ENCODE peak calls at places on chromosomes 11 and 22, in nine cellular contexts. X, Z, S, O, A, K, C, Q and M are unnamed samples.

GRCh38 chr11:44955019-44955738 is 4.5 kb upstream of the TP53I11 start:
- DNase-seq in C (peak; percentile 75), Z (peak; percentile 44), Q (no peak), K (no peak), X (peak; percentile 13), A (no peak), O (peak; percentile 59), S (peak; percentile 46), M (no peak)

GRCh38 chr11:46701078-46701654 is 335 bp downstream of the ZNF408 start:
- DNase-seq in K (no peak), Z (no peak), O (no peak), C (no peak), X (no peak), S (no peak), Q (peak; percentile 21), A (no peak), M (no peak)

GRCh38 chr22:29799217-29799680 is 32.1 kb downstream of the UQCR10 start:
- DNase-seq in O (peak; percentile 91), K (no peak), Q (no peak), A (peak; percentile 90), X (peak; percentile 90), Z (peak; percentile 84), S (peak; percentile 92), C (peak; percentile 91), M (peak; percentile 83)

GRCh38 chr11:116935089-116935488 is 97.7 kb upstream of the APOA1 start:
- DNase-seq in X (no peak), Q (no peak), C (no peak), S (no peak), Z (no peak), K (no peak), O (no peak), A (no peak), M (no peak)

GRCh38 chr22:33380789-33381530 is 322.8 kb upstream of the SYN3 start:
- DNase-seq in X (no peak), Q (no peak), C (no peak), O (no peak), K (no peak), A (no peak), S (peak; percentile 29), Z (no peak), M (peak; percentile 14)

GRCh38 chr11:16863382-16863781 is 124.9 kb downstream of the C11orf58 start:
- DNase-seq in K (no peak), C (no peak), Z (peak; percentile 22), O (no peak), Q (no peak), A (no peak), X (no peak), S (no peak), M (no peak)

GRCh38 chr11:109845437-109845836 is 247.8 kb upstream of the ZC3H12C start:
- DNase-seq in Z (no peak), Q (no peak), K (no peak), S (no peak), X (no peak), A (no peak), C (peak; percentile 76), O (no peak), M (no peak)

GRCh38 chr11:88590366-88590765 is 252.8 kb upstream of the CTSC start:
- DNase-seq in O (no peak), C (no peak), A (no peak), K (no peak), Z (no peak), Q (no peak), S (peak; percentile 29), X (no peak), M (no peak)

GRCh38 chr11:77166021-77166420 is 38.0 kb downstream of the MYO7A start:
- DNase-seq in O (no peak), Q (no peak), K (no peak), A (no peak), C (no peak), S (no peak), X (no peak), Z (no peak), M (no peak)

GRCh38 chr22:46061431-46062231 is 84.7 kb upstream of the WNT7B start:
- DNase-seq in C (no peak), X (no peak), Q (peak; percentile 83), Z (no peak), A (peak; percentile 71), S (no peak), O (peak; percentile 19), K (no peak), M (no peak)

GRCh38 chr11:69734841-69735240 is 31.0 kb upstream of the FGF19 start:
- DNase-seq in A (no peak), C (no peak), O (no peak), X (no peak), S (no peak), Q (no peak), K (no peak), Z (no peak), M (no peak)

GRCh38 chr11:111336582-111337256 is 38.4 kb downstream of the POU2AF3 start:
- DNase-seq in C (peak; percentile 90), S (no peak), X (no peak), A (no peak), Z (no peak), Q (peak; percentile 23), K (no peak), O (no peak), M (no peak)

GRCh38 chr11:62974848-62975522 is 9.8 kb downstream of the SLC22A6 start:
- DNase-seq in Q (peak; percentile 81), S (peak; percentile 55), C (peak; percentile 8), K (peak; percentile 38), O (no peak), A (peak; percentile 45), X (peak; percentile 31), Z (peak; percentile 60), M (peak; percentile 3)

GRCh38 chr11:35166369-35167360 is 27.7 kb downstream of the CD44 start:
- DNase-seq in O (no peak), C (peak; percentile 98), Z (no peak), Q (no peak), X (peak; percentile 90), A (no peak), K (no peak), S (peak; percentile 98), M (peak; percentile 84)
- H3K4me3 ChIP-seq in O (no peak overlapping the region), C (peak overlapping the region; percentile 2), Z (no peak overlapping the region), Q (no peak overlapping the region), X (peak overlapping the region; percentile 36), A (peak overlapping the region; percentile 6), K (peak overlapping the region; percentile 53), S (peak overlapping the region; percentile 42), M (no peak overlapping the region)

DNA sequence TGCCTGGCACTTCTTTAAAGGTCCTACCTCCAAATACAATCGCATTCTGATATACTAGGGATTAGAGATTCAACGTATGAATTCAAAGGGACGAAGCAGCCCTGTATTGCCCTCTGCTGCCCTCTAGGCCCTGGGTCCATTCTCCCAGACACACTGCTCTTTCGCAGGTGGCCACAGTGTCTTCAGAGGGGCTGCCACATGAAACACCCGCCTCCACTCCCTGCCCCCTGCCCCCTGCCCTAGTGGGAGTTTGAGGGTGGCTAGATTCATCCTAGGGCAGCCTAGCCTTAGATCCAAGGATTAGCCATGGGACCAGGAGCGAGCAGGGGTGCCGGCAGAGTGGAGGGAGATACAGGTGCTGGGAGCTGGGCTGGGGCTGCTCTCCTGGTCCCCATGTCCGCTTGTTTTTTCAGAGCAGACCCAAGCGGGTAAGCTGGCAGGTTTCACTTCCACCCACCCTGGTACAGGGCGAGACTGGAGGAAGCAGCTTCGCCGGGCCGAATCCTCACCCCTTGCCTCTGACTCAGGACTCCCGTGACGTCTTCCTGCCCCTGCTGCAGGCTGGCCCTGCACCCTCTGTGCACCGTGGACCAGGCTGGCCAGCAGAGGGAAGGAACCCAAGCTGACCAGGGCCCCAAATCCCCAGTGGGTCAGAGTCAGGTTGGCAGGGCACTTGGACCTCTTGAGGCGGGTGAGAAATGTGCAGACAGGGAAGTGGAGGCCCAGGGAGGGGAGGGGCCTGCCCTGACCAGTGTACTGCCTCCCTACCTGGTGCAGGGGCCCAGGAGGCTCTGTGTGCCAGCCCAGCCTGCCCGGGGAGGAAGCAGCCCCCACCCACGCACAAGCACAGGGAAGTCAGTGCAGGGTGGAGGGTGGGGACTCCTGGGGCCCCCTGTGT is 28.4 kb upstream of the HMOX1 start:
- DNase-seq in X (peak; percentile 37), C (no peak), Q (peak; percentile 83), A (peak; percentile 87), O (peak; percentile 59), S (peak; percentile 19), Z (peak; percentile 65), K (peak; percentile 91), M (no peak)
- TF ChIP-seq CTCF in X (no peak), C (no peak), Q (peak; percentile 57), A (no peak), O (peak; percentile 10), S (peak; percentile 44), Z (peak; percentile 27), K (peak; percentile 66), M (peak; percentile 55)

DNA sequence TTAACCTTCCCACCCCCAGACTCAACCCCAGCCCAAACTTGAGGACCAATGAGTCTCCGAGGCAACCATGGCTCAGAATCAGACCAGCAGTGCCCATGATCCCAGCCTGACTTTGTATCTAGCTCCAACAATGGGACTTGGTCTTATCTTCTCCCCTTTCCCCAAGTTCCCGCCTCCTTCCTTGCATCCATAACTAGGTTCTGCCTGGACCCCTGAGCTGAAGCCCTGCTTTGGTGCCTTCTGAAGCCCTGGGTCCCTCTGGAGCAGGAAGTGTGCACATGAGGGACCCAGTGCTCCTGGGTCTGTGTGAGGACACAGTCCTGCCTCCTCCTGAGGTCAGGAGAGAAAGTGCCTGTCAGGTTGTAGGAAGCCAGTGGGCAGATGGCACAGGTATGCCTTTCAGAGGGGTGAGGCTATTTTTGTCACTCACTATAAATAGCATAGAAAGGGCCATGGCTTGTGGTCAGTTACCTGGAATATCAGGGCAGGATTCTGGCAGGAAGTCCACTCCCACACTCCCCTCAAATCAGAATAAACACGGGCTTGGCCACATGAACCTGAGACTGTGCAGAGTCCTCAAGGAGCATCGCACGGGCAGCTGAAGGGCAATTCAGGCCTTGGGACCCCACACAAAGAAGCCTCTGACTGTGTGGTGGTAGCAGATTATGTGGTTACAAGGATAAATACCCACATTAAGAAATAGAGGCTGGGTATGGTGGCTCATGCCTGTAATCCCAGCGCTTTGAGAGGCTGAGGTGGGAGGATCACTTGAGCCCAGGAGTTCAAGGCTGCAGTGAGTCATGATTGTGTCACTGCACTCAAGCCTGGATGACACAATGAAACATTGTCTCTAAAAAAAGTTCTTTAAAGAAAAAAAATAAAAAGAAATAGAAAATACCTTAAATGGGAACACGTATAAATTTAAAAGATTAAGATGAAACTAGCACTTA is 27.4 kb downstream of the RCN1 start:
- DNase-seq in S (peak; percentile 78), O (no peak), X (peak; percentile 52), A (no peak), Z (no peak), Q (no peak), K (no peak), C (peak; percentile 68), M (peak; percentile 9)
- H3K4me3 ChIP-seq in S (peak overlapping the region; percentile 11), O (no peak overlapping the region), X (no peak overlapping the region), A (no peak overlapping the region), Z (no peak overlapping the region), Q (no peak overlapping the region), K (no peak overlapping the region), C (no peak overlapping the region), M (no peak overlapping the region)

DNA sequence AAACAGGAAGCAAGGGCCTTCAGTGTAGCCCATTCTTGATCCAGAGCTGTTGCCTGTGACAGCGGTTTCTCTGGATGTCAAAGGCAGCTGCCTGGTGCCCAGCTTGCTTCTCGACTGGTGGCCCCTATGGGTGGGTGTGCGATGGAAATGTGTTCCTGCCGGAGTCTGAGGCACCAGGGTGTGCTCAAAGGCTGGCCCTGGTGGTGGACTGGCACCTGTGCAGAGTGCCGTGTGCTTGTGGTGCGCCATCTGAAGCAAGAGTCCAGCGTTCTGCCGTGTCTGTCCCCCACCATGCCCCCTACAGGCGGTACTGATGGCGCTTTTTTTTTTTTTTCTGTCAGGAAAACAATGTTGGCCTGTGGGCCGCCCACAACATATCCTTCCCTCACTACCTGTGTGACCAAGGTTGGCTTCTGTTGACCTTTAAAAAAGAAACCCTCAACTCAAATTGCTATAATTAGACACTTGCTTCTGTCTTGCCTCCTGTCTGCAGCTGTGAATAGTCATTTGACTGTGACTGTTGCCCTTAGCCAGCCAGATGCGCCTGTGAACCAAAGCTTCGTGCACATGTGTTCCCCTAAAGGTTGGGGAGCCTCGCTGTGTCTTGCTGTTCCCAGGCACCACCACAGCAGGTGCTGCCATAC is 4.7 kb upstream of the RANBP1 start:
- DNase-seq in Z (peak; percentile 9), K (peak; percentile 67), O (no peak), A (no peak), X (no peak), C (peak; percentile 57), S (peak; percentile 26), Q (peak; percentile 78), M (peak; percentile 7)
- TF ChIP-seq CTCF in Z (peak; percentile 39), K (peak; percentile 79), O (no peak), A (no peak), X (no peak), C (peak; percentile 37), S (peak; percentile 47), Q (peak; percentile 61), M (peak; percentile 65)